ENCODE peak calls at places on chromosomes 5 and 9, in six cellular contexts. S is HepG2, H is IMR-90, G is neural progenitor cell, N is H9, O is HCT116. V is an unnamed sample.

GRCh38 chr5:95619096-95619495 is 791 bp upstream of the GPR150 start:
- DNase-seq in S (no peak), H (peak; percentile 56), G (no peak), N (no peak), O (no peak), V (no peak)

GRCh38 chr5:128263357-128263756 is 179.8 kb downstream of the SLC12A2 start:
- DNase-seq in S (no peak), H (no peak), G (no peak), N (no peak), O (no peak), V (no peak)

GRCh38 chr9:93894691-93895079 is 60.5 kb downstream of the BARX1 start:
- DNase-seq in S (no peak), H (no peak), G (no peak), N (peak; percentile 32), O (no peak), V (no peak)

GRCh38 chr5:102089883-102090282 is 206.2 kb downstream of the SLCO4C1 start:
- DNase-seq in S (no peak), H (no peak), G (peak; percentile 57), N (no peak), O (no peak), V (no peak)

GRCh38 chr5:42951169-42951846 is 88.8 kb downstream of the ANXA2R start:
- DNase-seq in S (no peak), H (peak; percentile 43), G (no peak), N (no peak), O (no peak), V (no peak)

GRCh38 chr9:113454914-113455761 is 8.4 kb upstream of the RGS3 start:
- DNase-seq in S (peak; percentile 83), H (peak; percentile 93), G (peak; percentile 37), N (no peak), O (peak; percentile 16), V (peak; percentile 17)

GRCh38 chr9:20624201-20625002 is 2.1 kb upstream of the MLLT3 start:
- DNase-seq in S (peak; percentile 64), H (peak; percentile 79), G (peak; percentile 85), N (peak; percentile 41), O (peak; percentile 64), V (peak; percentile 66)

GRCh38 chr5:153988510-153988909 is 50.2 kb downstream of the FAM114A2 start:
- DNase-seq in S (no peak), H (no peak), G (no peak), N (no peak), O (no peak), V (no peak)

GRCh38 chr5:43993634-43994395 is 390.8 kb downstream of the NNT start:
- DNase-seq in S (peak; percentile 48), H (no peak), G (no peak), N (no peak), O (no peak), V (no peak)

GRCh38 chr5:24365406-24365805 is 279.4 kb downstream of the CDH10 start:
- DNase-seq in S (no peak), H (no peak), G (no peak), N (no peak), O (no peak), V (no peak)

GRCh38 chr5:75660678-75661465 is 49.6 kb downstream of the ANKDD1B start:
- DNase-seq in S (no peak), H (no peak), G (no peak), N (no peak), O (no peak), V (no peak)

GRCh38 chr9:33737811-33738606 is 57.4 kb upstream of the PRSS3 start:
- DNase-seq in S (peak; percentile 56), H (peak; percentile 62), G (peak; percentile 79), N (peak; percentile 83), O (peak; percentile 64), V (peak; percentile 39)

GRCh38 chr5:109532773-109533364 is 123.1 kb upstream of the PJA2 start:
- DNase-seq in S (no peak), H (no peak), G (no peak), N (no peak), O (no peak), V (no peak)

GRCh38 chr5:109053995-109054417 is 306.3 kb downstream of the FER start:
- DNase-seq in S (no peak), H (peak; percentile 92), G (no peak), N (no peak), O (no peak), V (no peak)

GRCh38 chr9:11928871-11929321 is 764.3 kb upstream of the TYRP1 start:
- DNase-seq in S (no peak), H (no peak), G (no peak), N (no peak), O (no peak), V (no peak)

GRCh38 chr5:55021465-55021864 is 2.6 kb upstream of the GZMK start:
- DNase-seq in S (no peak), H (no peak), G (no peak), N (no peak), O (no peak), V (no peak)

GRCh38 chr5:173954671-173955605 is 34.0 kb upstream of the C5orf47 start:
- DNase-seq in S (no peak), H (peak; percentile 95), G (no peak), N (no peak), O (no peak), V (no peak)

GRCh38 chr5:13704401-13704800 is 240.1 kb downstream of the DNAH5 start:
- DNase-seq in S (no peak), H (no peak), G (no peak), N (no peak), O (no peak), V (no peak)

GRCh38 chr9:76634356-76635054 is 129.7 kb upstream of the PCA3 start:
- DNase-seq in S (peak; percentile 15), H (peak; percentile 81), G (no peak), N (no peak), O (peak; percentile 1), V (no peak)

GRCh38 chr9:37938121-37938906 is 34.4 kb upstream of the SLC25A51 start:
- DNase-seq in S (no peak), H (peak; percentile 93), G (peak; percentile 37), N (no peak), O (no peak), V (no peak)

GRCh38 chr9:38761334-38761733 is 41.4 kb upstream of the FAM240B start:
- DNase-seq in S (no peak), H (no peak), G (peak; percentile 5), N (peak; percentile 54), O (no peak), V (no peak)

GRCh38 chr9:76537150-76537646 is 78.2 kb downstream of the GCNT1 start:
- DNase-seq in S (no peak), H (no peak), G (peak; percentile 8), N (no peak), O (no peak), V (no peak)

GRCh38 chr5:59661939-59662615 is 231.4 kb downstream of the PDE4D start:
- DNase-seq in S (peak; percentile 57), H (no peak), G (no peak), N (no peak), O (no peak), V (peak; percentile 8)

GRCh38 chr9:129773262-129774048 is 20.6 kb upstream of the PTGES start:
- DNase-seq in S (peak; percentile 69), H (peak; percentile 81), G (no peak), N (no peak), O (no peak), V (no peak)

GRCh38 chr9:21056931-21057330 is 20.8 kb downstream of the IFNB1 start:
- DNase-seq in S (no peak), H (peak; percentile 49), G (no peak), N (no peak), O (no peak), V (no peak)

GRCh38 chr5:139638090-139638735 is 9.9 kb upstream of the CXXC5 start:
- DNase-seq in S (no peak), H (peak; percentile 66), G (peak; percentile 59), N (no peak), O (no peak), V (peak; percentile 3)

GRCh38 chr5:173648308-173648866 is 31.9 kb upstream of the BOD1 start:
- DNase-seq in S (no peak), H (no peak), G (no peak), N (peak; percentile 15), O (no peak), V (no peak)

GRCh38 chr9:93595861-93596365 is 19.5 kb downstream of the PHF2 start:
- DNase-seq in S (no peak), H (no peak), G (no peak), N (no peak), O (no peak), V (no peak)

GRCh38 chr9:70861797-70862196 is 259.6 kb downstream of the TRPM3 start:
- DNase-seq in S (no peak), H (no peak), G (no peak), N (no peak), O (no peak), V (no peak)

GRCh38 chr5:99694884-99695283 is 766.1 kb upstream of the CHD1 start:
- DNase-seq in S (no peak), H (no peak), G (no peak), N (no peak), O (no peak), V (no peak)
- H2AFZ ChIP-seq in S (no peak overlapping the region), H (no peak overlapping the region), G (peak overlapping the region; percentile 9), N (no peak overlapping the region), O (no peak overlapping the region), V (no peak overlapping the region)

GRCh38 chr9:135239100-135239768 is 151.8 kb downstream of the OLFM1 start:
- DNase-seq in S (no peak), H (no peak), G (no peak), N (no peak), O (no peak), V (no peak)
- H3K9ac ChIP-seq in S (no peak overlapping the region), H (no peak overlapping the region), G (no peak overlapping the region), N (no peak overlapping the region), O (no peak overlapping the region), V (no peak overlapping the region)

DNA sequence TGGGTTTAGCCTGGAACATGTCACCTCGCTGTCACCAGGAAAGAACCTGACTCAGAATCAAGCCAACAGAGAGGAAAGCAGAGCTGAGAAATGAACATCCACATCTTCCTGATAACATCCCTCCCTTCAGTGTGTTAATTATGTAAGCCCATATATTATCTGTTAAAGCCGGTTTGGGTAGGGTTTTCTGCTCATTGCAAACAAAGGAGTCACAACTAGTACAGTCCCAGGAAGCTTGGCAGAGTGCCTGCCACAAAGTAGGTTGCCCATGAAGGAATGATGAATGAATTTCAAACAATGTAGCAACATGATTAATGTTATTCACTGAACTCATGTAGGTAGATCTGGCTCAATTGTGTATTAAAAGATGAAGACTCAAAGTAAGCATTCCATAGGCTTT is 10.4 kb upstream of the PPARGC1B start:
- DNase-seq in S (no peak), H (no peak), G (no peak), N (no peak), O (no peak), V (no peak)
- H2AFZ ChIP-seq in S (no peak overlapping the region), H (no peak overlapping the region), G (no peak overlapping the region), N (no peak overlapping the region), O (no peak overlapping the region), V (no peak overlapping the region)

GRCh38 chr5:142801495-142801871 is 31.3 kb downstream of the ARHGAP26 start:
- DNase-seq in S (no peak), H (no peak), G (no peak), N (no peak), O (no peak), V (peak; percentile 40)

GRCh38 chr5:142805339-142805738 is 35.2 kb downstream of the ARHGAP26 start:
- DNase-seq in S (no peak), H (no peak), G (no peak), N (no peak), O (no peak), V (no peak)

GRCh38 chr5:142800776-142801494 is 30.8 kb downstream of the ARHGAP26 start:
- DNase-seq in S (no peak), H (no peak), G (no peak), N (no peak), O (no peak), V (peak; percentile 87)

GRCh38 chr5:142806769-142807377 is 36.7 kb downstream of the ARHGAP26 start:
- DNase-seq in S (peak; percentile 41), H (no peak), G (no peak), N (no peak), O (no peak), V (no peak)

GRCh38 chr5:142803428-142804111 is 33.4 kb downstream of the ARHGAP26 start:
- DNase-seq in S (no peak), H (peak; percentile 68), G (no peak), N (no peak), O (no peak), V (no peak)
- H3K9ac ChIP-seq in S (no peak overlapping the region), H (no peak overlapping the region), G (no peak overlapping the region), N (no peak overlapping the region), O (no peak overlapping the region), V (no peak overlapping the region)